ENCODE peak calls at places on chromosomes 5 and 9, in nine cellular contexts. Z is right atrium auricular region, C is breast epithelium, T is SJSA1, Q is endothelial cell of umbilical vein, E is psoas muscle, R is GM23338, N is stomach, D is PC-3. M is an unnamed sample.

GRCh38 chr5:8650197-8650596 is 781.2 kb downstream of the MTRR start:
- DNase-seq in N (no peak), C (no peak), R (no peak), Q (no peak), Z (no peak), D (peak; percentile 19), E (no peak), T (no peak), M (no peak)

GRCh38 chr5:58450018-58450417 is 9.9 kb downstream of the PLK2 start:
- DNase-seq in D (no peak), C (no peak), T (no peak), N (no peak), Q (no peak), R (no peak), E (no peak), Z (no peak), M (no peak)

GRCh38 chr9:19027825-19028224 is 5.2 kb downstream of the SAXO1 start:
- DNase-seq in R (no peak), N (no peak), T (no peak), Z (no peak), Q (no peak), D (no peak), E (no peak), C (no peak), M (no peak)

GRCh38 chr9:19155106-19155999 is 28.1 kb upstream of the PLIN2 start:
- DNase-seq in E (no peak), N (no peak), Z (no peak), C (no peak), D (peak; percentile 28), R (no peak), Q (no peak), T (no peak), M (no peak)

GRCh38 chr9:73116030-73116429 is 35.6 kb upstream of the ANXA1 start:
- DNase-seq in R (no peak), C (no peak), Q (no peak), Z (no peak), T (no peak), D (peak; percentile 60), N (no peak), E (no peak), M (no peak)

GRCh38 chr5:80184235-80185023 is 71.4 kb downstream of the SERINC5 start:
- DNase-seq in R (peak; percentile 92), N (peak; percentile 72), E (no peak), T (no peak), Q (no peak), D (peak; percentile 67), C (no peak), Z (no peak), M (no peak)

GRCh38 chr5:87539839-87540238 is 127.1 kb upstream of the CCNH start:
- DNase-seq in T (no peak), R (no peak), E (no peak), C (no peak), N (no peak), Q (no peak), D (peak; percentile 42), Z (no peak), M (no peak)

GRCh38 chr9:88535226-88535931 is 401 bp downstream of the NXNL2 start:
- DNase-seq in E (no peak), Z (no peak), T (no peak), C (no peak), R (peak; percentile 58), N (peak; percentile 30), D (no peak), Q (no peak), M (no peak)

GRCh38 chr5:60271517-60271916 is 378.0 kb upstream of the PDE4D start:
- DNase-seq in Z (no peak), N (no peak), T (no peak), E (no peak), C (no peak), D (no peak), R (no peak), Q (no peak), M (no peak)

GRCh38 chr5:137203011-137203632 is 296.0 kb downstream of the SPOCK1 start:
- DNase-seq in N (no peak), C (no peak), Q (no peak), Z (no peak), R (no peak), D (no peak), E (no peak), T (no peak), M (no peak)

GRCh38 chr5:90015584-90016018 is 394.0 kb downstream of the CETN3 start:
- DNase-seq in Z (no peak), D (peak; percentile 65), E (no peak), N (no peak), R (peak; percentile 47), C (no peak), T (no peak), Q (peak; percentile 43), M (no peak)

GRCh38 chr5:112616812-112617547 is 120.7 kb upstream of the APC start:
- DNase-seq in Q (no peak), Z (no peak), T (no peak), N (no peak), C (no peak), D (no peak), E (no peak), R (no peak), M (no peak)

GRCh38 chr5:42526179-42526578 is 102.9 kb downstream of the GHR start:
- DNase-seq in T (no peak), Z (no peak), E (no peak), N (no peak), Q (no peak), R (no peak), C (no peak), D (no peak), M (no peak)

GRCh38 chr5:132674671-132675506 is 1.1 kb downstream of the IL4 start:
- DNase-seq in Q (peak; percentile 76), T (peak; percentile 82), Z (peak; percentile 54), E (no peak), D (peak; percentile 92), R (no peak), C (no peak), N (no peak), M (peak; percentile 68)

DNA sequence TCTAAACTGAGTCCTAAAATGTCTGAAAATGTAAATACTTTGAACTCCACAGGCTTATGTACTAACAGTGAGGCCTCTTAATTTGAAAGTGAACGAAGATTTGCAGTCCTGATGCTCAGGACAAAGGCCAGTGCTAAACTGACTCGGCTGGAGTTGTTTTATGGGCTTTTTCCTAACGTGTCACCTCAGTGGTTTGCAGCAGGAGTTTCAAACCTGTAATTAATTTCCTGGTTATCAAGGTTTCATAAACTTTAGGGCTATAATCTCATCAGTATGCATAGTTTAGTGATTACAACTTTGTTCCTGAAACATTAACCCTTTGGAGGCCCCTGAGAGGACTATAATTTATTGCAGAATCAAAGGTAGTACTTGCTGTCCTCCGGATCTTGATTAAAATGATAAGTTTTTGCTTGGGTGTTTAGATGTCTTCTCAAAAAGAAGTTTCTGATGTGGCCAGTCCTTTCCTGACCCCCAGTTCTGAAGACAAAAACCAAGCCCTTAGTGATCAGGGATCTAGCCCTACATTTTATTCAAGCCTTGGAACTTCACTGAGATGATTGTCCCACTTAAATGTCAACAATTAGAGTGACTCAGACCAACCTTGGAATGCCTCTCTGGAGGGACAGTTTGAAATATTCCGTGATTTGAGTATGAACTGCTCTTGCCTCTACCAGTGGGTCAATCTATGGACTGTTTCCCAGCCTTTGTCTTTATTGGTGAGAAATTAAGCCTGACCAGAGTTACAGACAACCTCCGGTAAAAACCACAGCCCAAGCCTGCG is 11.1 kb upstream of the S100Z start:
- DNase-seq in T (peak; percentile 73), D (peak; percentile 57), N (no peak), R (no peak), C (no peak), Z (no peak), E (no peak), Q (peak; percentile 27), M (no peak)
- H3K27ac ChIP-seq in T (peak overlapping the region; percentile 90), D (peak overlapping the region; percentile 10), N (no peak overlapping the region), R (peak overlapping the region; percentile 40), C (no peak overlapping the region), Z (no peak overlapping the region), E (no peak overlapping the region), Q (peak overlapping the region; percentile 24), M (no peak overlapping the region)

DNA sequence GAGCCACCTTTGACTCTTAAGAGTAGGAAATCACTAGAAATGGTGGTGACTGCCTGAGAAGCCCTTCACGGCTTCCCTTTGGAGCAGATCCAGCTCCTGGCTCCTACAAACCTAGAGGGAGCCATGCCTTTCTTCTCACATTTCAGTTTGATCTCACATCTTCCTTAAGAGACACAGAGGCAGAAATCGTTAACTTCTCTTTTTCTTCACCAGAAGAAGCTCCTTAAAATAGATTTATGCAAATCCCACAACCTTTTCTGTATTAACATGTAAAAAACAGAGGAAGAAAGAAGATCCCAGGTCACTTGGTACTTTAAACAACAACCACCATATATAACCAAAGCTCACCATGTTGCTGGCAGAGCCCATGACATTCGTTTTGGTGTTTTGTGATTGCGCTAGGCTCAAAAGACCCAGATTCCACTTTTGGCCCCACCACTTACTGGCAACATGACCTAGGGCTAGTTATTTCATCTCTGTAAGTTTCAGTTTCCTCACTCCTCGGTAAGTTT is 29.6 kb downstream of the PAX5 start:
- DNase-seq in D (no peak), T (no peak), Q (no peak), Z (no peak), R (no peak), E (no peak), N (no peak), C (no peak), M (no peak)
- H3K27me3 ChIP-seq in D (peaks cover 36% of the 10 kb centered on the region), T (peaks cover 68% of the 10 kb centered on the region), Q (peaks cover 57% of the 10 kb centered on the region), Z (peaks cover 10% of the 10 kb centered on the region), R (peaks cover 67% of the 10 kb centered on the region), E (peaks cover 2% of the 10 kb centered on the region), N (peaks cover 100% of the 10 kb centered on the region), C (no peaks in the 10 kb centered on the region), M (no peaks in the 10 kb centered on the region)

GRCh38 chr5:143396353-143396940 is 7.0 kb downstream of the NR3C1 start:
- DNase-seq in C (no peak), Q (peak; percentile 13), R (no peak), T (no peak), D (no peak), N (no peak), E (no peak), Z (no peak), M (no peak)
- H3K27ac ChIP-seq in C (peak overlapping the region; percentile 23), Q (no peak overlapping the region), R (no peak overlapping the region), T (no peak overlapping the region), D (peak overlapping the region; percentile 48), N (no peak overlapping the region), E (peak overlapping the region; percentile 99), Z (no peak overlapping the region), M (no peak overlapping the region)

GRCh38 chr9:126618200-126618589 is 4.5 kb downstream of the LMX1B start:
- DNase-seq in T (no peak), N (no peak), C (no peak), Q (no peak), R (no peak), E (no peak), D (no peak), Z (no peak), M (peak; percentile 10)

GRCh38 chr9:126616521-126616976 is 2.8 kb downstream of the LMX1B start:
- DNase-seq in N (no peak), Q (no peak), C (no peak), D (no peak), Z (no peak), E (no peak), T (no peak), R (peak; percentile 46), M (no peak)

GRCh38 chr9:126618590-126619335 is 5.0 kb downstream of the LMX1B start:
- DNase-seq in T (no peak), C (peak; percentile 50), R (peak; percentile 68), Q (no peak), N (no peak), Z (no peak), E (no peak), D (no peak), M (no peak)

GRCh38 chr9:126617003-126617739 is 3.4 kb downstream of the LMX1B start:
- DNase-seq in R (peak; percentile 20), Z (no peak), Q (no peak), E (no peak), C (no peak), D (no peak), T (no peak), N (no peak), M (no peak)

GRCh38 chr9:126617740-126618133 is 4.0 kb downstream of the LMX1B start:
- DNase-seq in Q (no peak), E (no peak), N (no peak), C (no peak), Z (no peak), D (no peak), T (no peak), R (peak; percentile 37), M (no peak)
- H3K27me3 ChIP-seq in Q (peaks cover 83% of the 10 kb centered on the region), E (peaks cover 3% of the 10 kb centered on the region), N (peaks cover 99% of the 10 kb centered on the region), C (peaks cover 4% of the 10 kb centered on the region), Z (peaks cover 39% of the 10 kb centered on the region), D (peaks cover 7% of the 10 kb centered on the region), T (peaks cover 52% of the 10 kb centered on the region), R (peaks cover 94% of the 10 kb centered on the region), M (no peaks in the 10 kb centered on the region)

M was measured in aorta.